ENCODE peak calls at places on chromosomes 12 and 14, in seven cellular contexts. One of them, this sample, is unnamed.

GRCh38 chr12:16606201-16606849 is 363 bp upstream of the LMO3 start:
- DNase-seq in kidney glomerular epithelial cell: no peak
- DNase-seq in omental fat pad: no peak
- DNase-seq in NCI-H774: peak
- DNase-seq in left lung: peak
- DNase-seq in NCI-H1694 treated with DMSO at 0.1 percent for 48 hours: peak
- DNase-seq in GM19239: no peak
- DNase-seq in this sample: peak

GRCh38 chr14:105470163-105470811 is 4.3 kb upstream of the CRIP2 start:
- DNase-seq in kidney glomerular epithelial cell: no peak
- DNase-seq in omental fat pad: no peak
- DNase-seq in NCI-H774: no peak
- DNase-seq in left lung: no peak
- DNase-seq in NCI-H1694 treated with DMSO at 0.1 percent for 48 hours: no peak
- DNase-seq in GM19239: no peak
- DNase-seq in this sample: no peak

GRCh38 chr12:33605776-33606175 is 166.2 kb upstream of the SYT10 start:
- DNase-seq in kidney glomerular epithelial cell: peak
- DNase-seq in omental fat pad: no peak
- DNase-seq in NCI-H774: peak
- DNase-seq in left lung: no peak
- DNase-seq in NCI-H1694 treated with DMSO at 0.1 percent for 48 hours: no peak
- DNase-seq in GM19239: no peak
- DNase-seq in this sample: peak

GRCh38 chr12:46351861-46352595 is 20.5 kb downstream of the SLC38A2 start:
- DNase-seq in kidney glomerular epithelial cell: no peak
- DNase-seq in omental fat pad: no peak
- DNase-seq in NCI-H774: no peak
- DNase-seq in left lung: no peak
- DNase-seq in NCI-H1694 treated with DMSO at 0.1 percent for 48 hours: no peak
- DNase-seq in GM19239: no peak
- DNase-seq in this sample: no peak

GRCh38 chr12:3630111-3630510 is 122.8 kb downstream of the CRACR2A start:
- DNase-seq in kidney glomerular epithelial cell: no peak
- DNase-seq in omental fat pad: no peak
- DNase-seq in NCI-H774: no peak
- DNase-seq in left lung: no peak
- DNase-seq in NCI-H1694 treated with DMSO at 0.1 percent for 48 hours: no peak
- DNase-seq in GM19239: no peak
- DNase-seq in this sample: no peak

GRCh38 chr14:104893435-104894207 is 28.6 kb downstream of the CEP170B start:
- DNase-seq in kidney glomerular epithelial cell: no peak
- DNase-seq in omental fat pad: no peak
- DNase-seq in NCI-H774: no peak
- DNase-seq in left lung: peak
- DNase-seq in NCI-H1694 treated with DMSO at 0.1 percent for 48 hours: no peak
- DNase-seq in GM19239: peak
- DNase-seq in this sample: no peak

GRCh38 chr14:28677381-28677780 is 89.2 kb upstream of the FOXG1 start:
- DNase-seq in kidney glomerular epithelial cell: no peak
- DNase-seq in omental fat pad: no peak
- DNase-seq in NCI-H774: no peak
- DNase-seq in left lung: no peak
- DNase-seq in NCI-H1694 treated with DMSO at 0.1 percent for 48 hours: no peak
- DNase-seq in GM19239: no peak
- DNase-seq in this sample: no peak

GRCh38 chr14:94382684-94383663 is 5.4 kb downstream of the SERPINA1 start:
- DNase-seq in kidney glomerular epithelial cell: no peak
- DNase-seq in omental fat pad: no peak
- DNase-seq in NCI-H774: no peak
- DNase-seq in left lung: no peak
- DNase-seq in NCI-H1694 treated with DMSO at 0.1 percent for 48 hours: no peak
- DNase-seq in GM19239: no peak
- DNase-seq in this sample: no peak

GRCh38 chr14:54038724-54039123 is 82.1 kb upstream of the BMP4 start:
- DNase-seq in kidney glomerular epithelial cell: no peak
- DNase-seq in omental fat pad: no peak
- DNase-seq in NCI-H774: no peak
- DNase-seq in left lung: no peak
- DNase-seq in NCI-H1694 treated with DMSO at 0.1 percent for 48 hours: no peak
- DNase-seq in GM19239: no peak
- DNase-seq in this sample: no peak

GRCh38 chr12:121530600-121531355 is 50.0 kb downstream of the KDM2B start:
- DNase-seq in kidney glomerular epithelial cell: peak
- DNase-seq in omental fat pad: peak
- DNase-seq in NCI-H774: no peak
- DNase-seq in left lung: peak
- DNase-seq in NCI-H1694 treated with DMSO at 0.1 percent for 48 hours: no peak
- DNase-seq in GM19239: peak
- DNase-seq in this sample: no peak

GRCh38 chr14:58639842-58640484 is 2.2 kb downstream of the DACT1 start:
- DNase-seq in kidney glomerular epithelial cell: peak
- DNase-seq in omental fat pad: no peak
- DNase-seq in NCI-H774: no peak
- DNase-seq in left lung: no peak
- DNase-seq in NCI-H1694 treated with DMSO at 0.1 percent for 48 hours: peak
- DNase-seq in GM19239: peak
- DNase-seq in this sample: peak

GRCh38 chr14:62428429-62429203 is 616.6 kb downstream of the KCNH5 start:
- DNase-seq in kidney glomerular epithelial cell: no peak
- DNase-seq in omental fat pad: no peak
- DNase-seq in NCI-H774: no peak
- DNase-seq in left lung: no peak
- DNase-seq in NCI-H1694 treated with DMSO at 0.1 percent for 48 hours: no peak
- DNase-seq in GM19239: no peak
- DNase-seq in this sample: no peak

GRCh38 chr12:125128806-125129571 is 63.8 kb downstream of the AACS start:
- DNase-seq in kidney glomerular epithelial cell: no peak
- DNase-seq in omental fat pad: no peak
- DNase-seq in NCI-H774: no peak
- DNase-seq in left lung: no peak
- DNase-seq in NCI-H1694 treated with DMSO at 0.1 percent for 48 hours: no peak
- DNase-seq in GM19239: no peak
- DNase-seq in this sample: no peak

GRCh38 chr14:71588576-71589215 is 343.5 kb upstream of the RGS6 start:
- DNase-seq in kidney glomerular epithelial cell: no peak
- DNase-seq in omental fat pad: no peak
- DNase-seq in NCI-H774: no peak
- DNase-seq in left lung: no peak
- DNase-seq in NCI-H1694 treated with DMSO at 0.1 percent for 48 hours: no peak
- DNase-seq in GM19239: no peak
- DNase-seq in this sample: no peak

GRCh38 chr12:111368291-111368683 is 608 bp downstream of the PHETA1 start:
- DNase-seq in kidney glomerular epithelial cell: no peak
- DNase-seq in omental fat pad: no peak
- DNase-seq in NCI-H774: no peak
- DNase-seq in left lung: peak
- DNase-seq in NCI-H1694 treated with DMSO at 0.1 percent for 48 hours: no peak
- DNase-seq in GM19239: no peak
- DNase-seq in this sample: no peak

GRCh38 chr12:28222081-28222700 is 31.9 kb downstream of the CCDC91 start:
- DNase-seq in kidney glomerular epithelial cell: no peak
- DNase-seq in omental fat pad: no peak
- DNase-seq in NCI-H774: no peak
- DNase-seq in left lung: no peak
- DNase-seq in NCI-H1694 treated with DMSO at 0.1 percent for 48 hours: no peak
- DNase-seq in GM19239: no peak
- DNase-seq in this sample: no peak

GRCh38 chr14:100237735-100238418 is 1.1 kb upstream of the YY1 start:
- DNase-seq in kidney glomerular epithelial cell: no peak
- DNase-seq in omental fat pad: no peak
- DNase-seq in NCI-H774: peak
- DNase-seq in left lung: peak
- DNase-seq in NCI-H1694 treated with DMSO at 0.1 percent for 48 hours: peak
- DNase-seq in GM19239: no peak
- DNase-seq in this sample: peak

GRCh38 chr12:118979763-118980406 is 1.5 kb upstream of the SRRM4 start:
- DNase-seq in kidney glomerular epithelial cell: peak
- DNase-seq in omental fat pad: no peak
- DNase-seq in NCI-H774: peak
- DNase-seq in left lung: no peak
- DNase-seq in NCI-H1694 treated with DMSO at 0.1 percent for 48 hours: peak
- DNase-seq in GM19239: peak
- DNase-seq in this sample: peak

GRCh38 chr12:120797677-120798642 is 72.3 kb downstream of the ACADS start:
- DNase-seq in kidney glomerular epithelial cell: no peak
- DNase-seq in omental fat pad: no peak
- DNase-seq in NCI-H774: no peak
- DNase-seq in left lung: no peak
- DNase-seq in NCI-H1694 treated with DMSO at 0.1 percent for 48 hours: no peak
- DNase-seq in GM19239: no peak
- DNase-seq in this sample: no peak

GRCh38 chr12:105222326-105222655 is 13.7 kb downstream of the APPL2 start:
- DNase-seq in kidney glomerular epithelial cell: no peak
- DNase-seq in omental fat pad: no peak
- DNase-seq in NCI-H774: no peak
- DNase-seq in left lung: no peak
- DNase-seq in NCI-H1694 treated with DMSO at 0.1 percent for 48 hours: no peak
- DNase-seq in GM19239: no peak
- DNase-seq in this sample: no peak

GRCh38 chr14:34951286-34951685 is 31.5 kb upstream of the SRP54 start:
- DNase-seq in kidney glomerular epithelial cell: no peak
- DNase-seq in omental fat pad: no peak
- DNase-seq in NCI-H774: no peak
- DNase-seq in left lung: no peak
- DNase-seq in NCI-H1694 treated with DMSO at 0.1 percent for 48 hours: no peak
- DNase-seq in GM19239: no peak
- DNase-seq in this sample: no peak

GRCh38 chr14:37985826-37986470 is 221.8 kb upstream of the SSTR1 start:
- DNase-seq in kidney glomerular epithelial cell: peak
- DNase-seq in omental fat pad: no peak
- DNase-seq in NCI-H774: no peak
- DNase-seq in left lung: no peak
- DNase-seq in NCI-H1694 treated with DMSO at 0.1 percent for 48 hours: peak
- DNase-seq in GM19239: no peak
- DNase-seq in this sample: peak

GRCh38 chr14:32932302-32932920 is 6.3 kb upstream of the NPAS3 start:
- DNase-seq in kidney glomerular epithelial cell: no peak
- DNase-seq in omental fat pad: no peak
- DNase-seq in NCI-H774: no peak
- DNase-seq in left lung: no peak
- DNase-seq in NCI-H1694 treated with DMSO at 0.1 percent for 48 hours: no peak
- DNase-seq in GM19239: no peak
- DNase-seq in this sample: no peak

GRCh38 chr12:121641343-121641630 is 15.0 kb downstream of the ORAI1 start:
- DNase-seq in kidney glomerular epithelial cell: no peak
- DNase-seq in omental fat pad: no peak
- DNase-seq in NCI-H774: no peak
- DNase-seq in left lung: no peak
- DNase-seq in NCI-H1694 treated with DMSO at 0.1 percent for 48 hours: no peak
- DNase-seq in GM19239: no peak
- DNase-seq in this sample: no peak

GRCh38 chr14:38481939-38482678 is 226.2 kb upstream of the CLEC14A start:
- DNase-seq in kidney glomerular epithelial cell: no peak
- DNase-seq in omental fat pad: no peak
- DNase-seq in NCI-H774: peak
- DNase-seq in left lung: no peak
- DNase-seq in NCI-H1694 treated with DMSO at 0.1 percent for 48 hours: no peak
- DNase-seq in GM19239: no peak
- DNase-seq in this sample: no peak

GRCh38 chr12:92912052-92912451 is 17.0 kb downstream of the EEA1 start:
- DNase-seq in kidney glomerular epithelial cell: no peak
- DNase-seq in omental fat pad: no peak
- DNase-seq in NCI-H774: no peak
- DNase-seq in left lung: no peak
- DNase-seq in NCI-H1694 treated with DMSO at 0.1 percent for 48 hours: no peak
- DNase-seq in GM19239: no peak
- DNase-seq in this sample: no peak

GRCh38 chr14:55077691-55078151 is 26.3 kb downstream of the MAPK1IP1L start:
- DNase-seq in kidney glomerular epithelial cell: no peak
- DNase-seq in omental fat pad: no peak
- DNase-seq in NCI-H774: no peak
- DNase-seq in left lung: peak
- DNase-seq in NCI-H1694 treated with DMSO at 0.1 percent for 48 hours: no peak
- DNase-seq in GM19239: no peak
- DNase-seq in this sample: no peak

GRCh38 chr14:83255015-83255726 is 1721.5 kb upstream of the SEL1L start:
- DNase-seq in kidney glomerular epithelial cell: no peak
- DNase-seq in omental fat pad: no peak
- DNase-seq in NCI-H774: no peak
- DNase-seq in left lung: no peak
- DNase-seq in NCI-H1694 treated with DMSO at 0.1 percent for 48 hours: no peak
- DNase-seq in GM19239: peak
- DNase-seq in this sample: no peak

GRCh38 chr12:66166561-66166960 is 3.2 kb downstream of the TMBIM4 start:
- DNase-seq in kidney glomerular epithelial cell: no peak
- DNase-seq in omental fat pad: no peak
- DNase-seq in NCI-H774: no peak
- DNase-seq in left lung: no peak
- DNase-seq in NCI-H1694 treated with DMSO at 0.1 percent for 48 hours: no peak
- DNase-seq in GM19239: no peak
- DNase-seq in this sample: no peak

GRCh38 chr12:79063258-79063657 is 198.7 kb downstream of the SYT1 start:
- DNase-seq in kidney glomerular epithelial cell: no peak
- DNase-seq in omental fat pad: no peak
- DNase-seq in NCI-H774: no peak
- DNase-seq in left lung: no peak
- DNase-seq in NCI-H1694 treated with DMSO at 0.1 percent for 48 hours: no peak
- DNase-seq in GM19239: no peak
- DNase-seq in this sample: no peak

GRCh38 chr12:48512855-48513254 is 12.6 kb upstream of the OR8S1 start:
- DNase-seq in kidney glomerular epithelial cell: no peak
- DNase-seq in omental fat pad: no peak
- DNase-seq in NCI-H774: no peak
- DNase-seq in left lung: no peak
- DNase-seq in NCI-H1694 treated with DMSO at 0.1 percent for 48 hours: no peak
- DNase-seq in GM19239: no peak
- DNase-seq in this sample: no peak

GRCh38 chr12:128856791-128857078 is 3.5 kb downstream of the GLT1D1 start:
- DNase-seq in kidney glomerular epithelial cell: no peak
- DNase-seq in omental fat pad: no peak
- DNase-seq in NCI-H774: no peak
- DNase-seq in left lung: no peak
- DNase-seq in NCI-H1694 treated with DMSO at 0.1 percent for 48 hours: no peak
- DNase-seq in GM19239: no peak
- DNase-seq in this sample: no peak

GRCh38 chr12:53389702-53390101 is 9.7 kb downstream of the SP1 start:
- DNase-seq in kidney glomerular epithelial cell: no peak
- DNase-seq in omental fat pad: no peak
- DNase-seq in NCI-H774: no peak
- DNase-seq in left lung: no peak
- DNase-seq in NCI-H1694 treated with DMSO at 0.1 percent for 48 hours: no peak
- DNase-seq in GM19239: no peak
- DNase-seq in this sample: no peak

GRCh38 chr14:92105845-92106094 is 612 bp downstream of the ATXN3 start:
- DNase-seq in kidney glomerular epithelial cell: no peak
- DNase-seq in omental fat pad: no peak
- DNase-seq in NCI-H774: no peak
- DNase-seq in left lung: no peak
- DNase-seq in NCI-H1694 treated with DMSO at 0.1 percent for 48 hours: peak
- DNase-seq in GM19239: peak
- DNase-seq in this sample: no peak

GRCh38 chr14:59424707-59425106 is 40.5 kb downstream of the GPR135 start:
- DNase-seq in kidney glomerular epithelial cell: no peak
- DNase-seq in omental fat pad: no peak
- DNase-seq in NCI-H774: no peak
- DNase-seq in left lung: no peak
- DNase-seq in NCI-H1694 treated with DMSO at 0.1 percent for 48 hours: no peak
- DNase-seq in GM19239: no peak
- DNase-seq in this sample: no peak

This sample was measured in COR-L47.